ENCODE peak calls at places on chromosome 2, in six cellular contexts. B is stimulated activated CD8-positive, alpha-beta memory T cell treated with anti-CD3 and anti-CD28 coated beads, Interleukin-15, amount 100 ng/mL, for 48 hours; M is mammary epithelial cell; N is astrocyte of the spinal cord; F is NCI-H1417; R is stimulated activated CD4-positive, alpha-beta T cell treated with anti-CD3 and anti-CD28 coated beads, Interleukin-1b, Interleukin-23, amount 100 ng/mL, for 24 hours. H is an unnamed sample.

GRCh38 chr2:71001592-71002570 is 7.2 kb upstream of the TEX261 start:
- DNase-seq in M (no peak), N (no peak), F (peak; percentile 95), B (no peak), R (no peak), H (no peak)

GRCh38 chr2:23241611-23242245 is 143.3 kb upstream of the KLHL29 start:
- DNase-seq in B (no peak), M (no peak), R (no peak), F (no peak), N (no peak), H (no peak)

GRCh38 chr2:1847846-1848598 is 103.7 kb upstream of the PXDN start:
- DNase-seq in N (no peak), M (no peak), F (no peak), B (no peak), R (no peak), H (no peak)

GRCh38 chr2:191264647-191265079 is 19.5 kb downstream of the MYO1B start:
- DNase-seq in F (no peak), N (peak; percentile 91), B (no peak), M (peak; percentile 52), R (no peak), H (no peak)

GRCh38 chr2:113977060-113977659 is 87.3 kb downstream of the ACTR3 start:
- DNase-seq in N (no peak), M (peak; percentile 6), F (peak; percentile 18), B (no peak), R (no peak), H (no peak)

GRCh38 chr2:19187323-19188020 is 171.0 kb downstream of the OSR1 start:
- DNase-seq in B (no peak), R (no peak), M (peak; percentile 95), N (peak; percentile 49), F (no peak), H (no peak)

GRCh38 chr2:100731535-100731981 is 88.4 kb upstream of the NPAS2 start:
- DNase-seq in M (peak; percentile 91), F (no peak), R (no peak), B (no peak), N (peak; percentile 51), H (no peak)

GRCh38 chr2:234071664-234072063 is 21.2 kb downstream of the SPP2 start:
- DNase-seq in R (no peak), M (no peak), F (no peak), N (no peak), B (peak; percentile 16), H (no peak)

GRCh38 chr2:189249171-189249570 is 69.6 kb upstream of the COL5A2 start:
- DNase-seq in N (peak; percentile 81), F (no peak), M (peak; percentile 32), B (no peak), R (no peak), H (no peak)

GRCh38 chr2:178700922-178701342 is 106.3 kb downstream of the TTN start:
- DNase-seq in F (peak; percentile 12), R (no peak), B (no peak), M (peak; percentile 8), N (peak; percentile 33), H (no peak)

GRCh38 chr2:136013962-136014361 is 28.5 kb upstream of the DARS1 start:
- DNase-seq in F (no peak), R (no peak), M (no peak), B (no peak), N (no peak), H (no peak)

GRCh38 chr2:66269166-66269565 is 165.8 kb upstream of the MEIS1 start:
- DNase-seq in F (no peak), N (no peak), M (no peak), B (no peak), R (no peak), H (no peak)

GRCh38 chr2:25596506-25596905 is 76.9 kb downstream of the DTNB start:
- DNase-seq in N (no peak), R (no peak), B (no peak), F (no peak), M (no peak), H (no peak)

GRCh38 chr2:53231908-53232307 is 535.7 kb upstream of the CHAC2 start:
- DNase-seq in M (no peak), R (no peak), B (no peak), F (no peak), N (no peak), H (no peak)

GRCh38 chr2:31053929-31054328 is 84.3 kb downstream of the GALNT14 start:
- DNase-seq in F (peak; percentile 32), R (no peak), B (no peak), N (no peak), M (no peak), H (no peak)

GRCh38 chr2:16638941-16639340 is 26.7 kb downstream of the CYRIA start:
- DNase-seq in M (no peak), N (no peak), F (no peak), R (no peak), B (no peak), H (no peak)

GRCh38 chr2:188976545-188977268 is 2.5 kb downstream of the COL3A1 start:
- DNase-seq in F (no peak), N (peak; percentile 54), R (no peak), M (no peak), B (no peak), H (no peak)

GRCh38 chr2:176652300-176653182 is 383.3 kb downstream of the MTX2 start:
- DNase-seq in N (peak; percentile 56), F (peak; percentile 81), B (no peak), R (no peak), M (peak; percentile 51), H (no peak)

GRCh38 chr2:2932189-2932588 is 445.4 kb downstream of the EIPR1 start:
- DNase-seq in F (no peak), R (no peak), N (no peak), B (no peak), M (no peak), H (no peak)

GRCh38 chr2:230925443-230925878 is 419 bp upstream of the GPR55 start:
- DNase-seq in M (peak; percentile 19), B (no peak), R (no peak), N (no peak), F (no peak), H (no peak)

GRCh38 chr2:129913695-129914495 is 65.6 kb upstream of the RAB6C start:
- DNase-seq in B (no peak), R (no peak), M (no peak), N (no peak), F (no peak), H (no peak)

GRCh38 chr2:230765611-230766300 is 53.1 kb downstream of the CAB39 start:
- DNase-seq in F (no peak), N (no peak), M (no peak), R (no peak), B (no peak), H (no peak)

GRCh38 chr2:224103603-224104002 is 64.5 kb upstream of the SERPINE2 start:
- DNase-seq in N (no peak), M (no peak), B (no peak), F (no peak), R (no peak), H (no peak)

H was measured in NCI-H1048.